ENCODE peak calls at places on chromosomes 7 and 10, in seven cellular contexts. L is mammary epithelial cell, I is HS-5, K is iPS DF 6.9, Y is neural progenitor cell, O is NCI-H1417 treated with DMSO at 0.1 percent for 48 hours, W is AG10803. Q is an unnamed sample.

GRCh38 chr10:129415261-129416135 is 51.5 kb upstream of the MGMT start:
- DNase-seq in L (no peak), I (no peak), K (no peak), Y (no peak), O (no peak), W (no peak), Q (no peak)

GRCh38 chr7:36287371-36288241 is 102.1 kb upstream of the ANLN start:
- DNase-seq in L (no peak), I (no peak), K (no peak), Y (no peak), O (no peak), W (no peak), Q (no peak)

GRCh38 chr7:27377988-27378387 is 135.4 kb downstream of the EVX1 start:
- DNase-seq in L (no peak), I (no peak), K (no peak), Y (no peak), O (no peak), W (no peak), Q (no peak)

GRCh38 chr10:28849821-28850220 is 172.5 kb downstream of the BAMBI start:
- DNase-seq in L (no peak), I (no peak), K (no peak), Y (no peak), O (no peak), W (peak; percentile 9), Q (no peak)

GRCh38 chr10:22824984-22825383 is 102.9 kb upstream of the ARMC3 start:
- DNase-seq in L (peak; percentile 73), I (no peak), K (no peak), Y (no peak), O (no peak), W (peak; percentile 59), Q (peak; percentile 71)

GRCh38 chr10:35545878-35546631 is 59.1 kb upstream of the GJD4 start:
- DNase-seq in L (peak; percentile 48), I (no peak), K (no peak), Y (no peak), O (no peak), W (peak; percentile 27), Q (peak; percentile 45)

GRCh38 chr7:16734148-16734726 is 19.3 kb upstream of the TSPAN13 start:
- DNase-seq in L (no peak), I (no peak), K (no peak), Y (no peak), O (no peak), W (no peak), Q (no peak)

GRCh38 chr7:22296916-22297315 is 60.0 kb downstream of the RAPGEF5 start:
- DNase-seq in L (no peak), I (no peak), K (no peak), Y (no peak), O (no peak), W (peak; percentile 21), Q (peak; percentile 11)

GRCh38 chr10:3239066-3239919 is 66.7 kb upstream of the PITRM1 start:
- DNase-seq in L (peak; percentile 26), I (no peak), K (peak; percentile 54), Y (peak; percentile 71), O (no peak), W (peak; percentile 66), Q (peak; percentile 90)

GRCh38 chr10:118276727-118277126 is 65.4 kb downstream of the FAM204A start:
- DNase-seq in L (no peak), I (no peak), K (no peak), Y (no peak), O (no peak), W (no peak), Q (no peak)

GRCh38 chr7:75688200-75689136 is 50.3 kb downstream of the HIP1 start:
- DNase-seq in L (no peak), I (no peak), K (no peak), Y (no peak), O (no peak), W (no peak), Q (no peak)

GRCh38 chr10:100043796-100044195 is 34.0 kb upstream of the DNMBP start:
- DNase-seq in L (peak; percentile 86), I (no peak), K (no peak), Y (no peak), O (no peak), W (peak; percentile 70), Q (no peak)

GRCh38 chr7:151847681-151848081 is 29.2 kb downstream of the PRKAG2 start:
- DNase-seq in L (no peak), I (no peak), K (no peak), Y (no peak), O (no peak), W (no peak), Q (peak; percentile 57)

GRCh38 chr10:104220515-104220914 is 11.6 kb downstream of the CFAP43 start:
- DNase-seq in L (no peak), I (no peak), K (no peak), Y (no peak), O (no peak), W (no peak), Q (no peak)

GRCh38 chr7:156127166-156128134 is 315.2 kb upstream of the SHH start:
- DNase-seq in L (no peak), I (no peak), K (no peak), Y (no peak), O (no peak), W (no peak), Q (peak; percentile 25)

GRCh38 chr7:95527033-95527775 is 41.5 kb downstream of the ASB4 start:
- DNase-seq in L (peak; percentile 20), I (no peak), K (peak; percentile 50), Y (peak; percentile 81), O (no peak), W (peak; percentile 50), Q (peak; percentile 68)

GRCh38 chr7:25314729-25315267 is 86.5 kb upstream of the NPVF start:
- DNase-seq in L (no peak), I (peak; percentile 30), K (no peak), Y (no peak), O (no peak), W (no peak), Q (no peak)

GRCh38 chr7:37109853-37110252 is 338.8 kb downstream of the ELMO1 start:
- DNase-seq in L (no peak), I (no peak), K (no peak), Y (peak; percentile 27), O (no peak), W (no peak), Q (peak; percentile 46)

GRCh38 chr10:31464552-31464951 is 145.5 kb downstream of the ZEB1 start:
- DNase-seq in L (no peak), I (no peak), K (no peak), Y (no peak), O (no peak), W (no peak), Q (no peak)

GRCh38 chr7:77409739-77410545 is 6.2 kb downstream of the GSAP start:
- DNase-seq in L (peak; percentile 96), I (no peak), K (no peak), Y (no peak), O (no peak), W (peak; percentile 92), Q (peak; percentile 14)

GRCh38 chr7:151367304-151367703 is 25.7 kb downstream of the NUB1 start:
- DNase-seq in L (no peak), I (no peak), K (no peak), Y (no peak), O (no peak), W (no peak), Q (peak; percentile 49)

Q was measured in astrocyte of the hippocampus.